ENCODE peak calls at places on chromosome 12, in five cellular contexts. A is mesothelial cell of epicardium, E is MCF 10A, Z is WTC11, S is astrocyte of the spinal cord. T is an unnamed sample.

GRCh38 chr12:13573698-13574321 is 377.3 kb downstream of the EMP1 start:
- DNase-seq in E (peak; percentile 85), Z (no peak), S (peak; percentile 9), A (no peak), T (no peak)

GRCh38 chr12:105982022-105982421 is 156.7 kb downstream of the NUAK1 start:
- DNase-seq in S (no peak), Z (no peak), E (no peak), A (no peak), T (no peak)

GRCh38 chr12:42669471-42669997 is 80.0 kb upstream of the PRICKLE1 start:
- DNase-seq in S (peak; percentile 22), Z (no peak), A (no peak), E (no peak), T (no peak)

GRCh38 chr12:132227782-132228417 is 83.6 kb downstream of the NOC4L start:
- DNase-seq in S (no peak), Z (no peak), E (no peak), A (no peak), T (no peak)

GRCh38 chr12:105384220-105384619 is 53.7 kb downstream of the C12orf75 start:
- DNase-seq in E (no peak), A (no peak), S (no peak), Z (no peak), T (no peak)

GRCh38 chr12:114664661-114665320 is 19.2 kb downstream of the TBX3 start:
- DNase-seq in S (no peak), E (no peak), A (no peak), Z (no peak), T (no peak)

GRCh38 chr12:109963743-109964429 is 32.3 kb downstream of the GIT2 start:
- DNase-seq in S (peak; percentile 48), A (no peak), Z (no peak), E (no peak), T (no peak)

GRCh38 chr12:66449531-66449930 is 147.2 kb downstream of the HELB start:
- DNase-seq in E (peak; percentile 30), S (no peak), Z (no peak), A (no peak), T (no peak)

GRCh38 chr12:30964896-30965612 is 38.5 kb downstream of the TSPAN11 start:
- DNase-seq in Z (no peak), E (no peak), S (no peak), A (no peak), T (no peak)

GRCh38 chr12:107200394-107200793 is 107.0 kb upstream of the CRY1 start:
- DNase-seq in E (peak; percentile 78), A (no peak), S (peak; percentile 58), Z (no peak), T (no peak)

GRCh38 chr12:52519826-52520662 is at the start of gene KRT5:
- DNase-seq in E (peak; percentile 97), S (no peak), A (no peak), Z (no peak), T (no peak)

GRCh38 chr12:4829161-4829792 is 80.4 kb upstream of the KCNA1 start:
- DNase-seq in S (no peak), Z (no peak), A (no peak), E (no peak), T (peak; percentile 80)

DNA sequence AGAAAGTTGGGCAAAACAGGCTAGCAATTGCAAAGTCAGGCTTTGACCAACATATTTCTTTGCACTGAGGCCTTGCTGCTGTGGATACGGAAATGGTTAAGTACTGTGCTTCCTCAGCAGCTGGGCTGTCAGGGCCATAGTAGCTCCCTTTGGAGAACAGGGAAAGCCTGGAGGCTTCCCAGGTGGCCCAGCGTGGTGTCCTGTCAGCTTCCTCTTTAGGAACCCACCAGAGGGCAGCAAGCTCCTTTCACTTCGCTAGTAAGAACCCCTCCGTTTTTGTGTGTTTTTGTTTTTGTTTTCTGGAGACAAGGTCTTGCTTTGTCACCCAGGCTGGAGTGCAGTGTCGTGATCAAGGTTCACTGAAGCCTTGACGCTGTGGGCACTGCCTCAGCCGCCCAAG is 1.7 kb upstream of the CFAP251 start:
- DNase-seq in A (no peak), E (no peak), Z (no peak), S (peak; percentile 51), T (no peak)
- TF ChIP-seq CTCF in A (no peak), E (no peak), Z (no peak), S (peak; percentile 53), T (peak; percentile 31)

DNA sequence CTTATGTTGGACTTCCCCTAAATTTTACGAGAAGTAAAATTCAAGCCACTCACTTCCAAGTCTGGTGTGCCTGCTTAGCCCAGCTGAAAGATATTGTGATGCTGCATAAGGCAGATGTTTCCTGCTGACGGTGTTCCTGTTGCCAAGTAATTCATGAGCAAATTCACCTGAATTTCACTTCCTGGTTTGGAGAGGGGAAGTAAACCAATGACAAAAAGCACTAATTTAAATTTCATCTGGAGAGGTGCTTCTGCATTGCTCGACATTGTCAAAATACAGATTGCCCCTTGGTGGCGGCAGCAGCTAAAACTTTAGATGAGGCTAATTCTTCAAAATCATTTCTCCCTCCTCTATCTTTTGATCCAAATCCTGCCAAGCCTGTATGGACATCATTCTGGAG is 281.1 kb downstream of the AACS start:
- DNase-seq in A (no peak), S (no peak), Z (no peak), E (no peak), T (no peak)
- TF ChIP-seq CTCF in A (no peak), S (no peak), Z (no peak), E (no peak), T (peak; percentile 49)

GRCh38 chr12:112296183-112296582 is 86.0 kb downstream of the HECTD4 start:
- DNase-seq in S (no peak), A (no peak), Z (no peak), E (no peak), T (no peak)

GRCh38 chr12:112299704-112300103 is 82.5 kb downstream of the HECTD4 start:
- DNase-seq in Z (no peak), S (no peak), A (no peak), E (no peak), T (no peak)

GRCh38 chr12:112297188-112297587 is 85.0 kb downstream of the HECTD4 start:
- DNase-seq in S (no peak), E (no peak), Z (no peak), A (no peak), T (no peak)

GRCh38 chr12:112294793-112295192 is 87.4 kb downstream of the HECTD4 start:
- DNase-seq in S (peak; percentile 15), Z (no peak), E (peak; percentile 13), A (no peak), T (no peak)
- TF ChIP-seq CTCF in S (peak; percentile 22), Z (no peak), E (no peak), A (no peak), T (no peak)

GRCh38 chr12:123358035-123358434 is 6.6 kb downstream of the SBNO1 start:
- DNase-seq in S (no peak), A (no peak), Z (no peak), E (no peak), T (no peak)
- TF ChIP-seq CTCF in S (no peak), A (no peak), Z (no peak), E (no peak), T (no peak)

GRCh38 chr12:119153477-119154434 is 25.0 kb upstream of the HSPB8 start:
- DNase-seq in S (peak; percentile 5), E (no peak), A (peak; percentile 91), Z (peak; percentile 99), T (no peak)

GRCh38 chr12:119158004-119158776 is 20.5 kb upstream of the HSPB8 start:
- DNase-seq in S (no peak), A (no peak), Z (no peak), E (no peak), T (no peak)

GRCh38 chr12:119157528-119157927 is 21.2 kb upstream of the HSPB8 start:
- DNase-seq in S (no peak), Z (no peak), E (no peak), A (no peak), T (no peak)

GRCh38 chr12:119154435-119154818 is 24.3 kb upstream of the HSPB8 start:
- DNase-seq in E (no peak), A (no peak), S (no peak), Z (peak; percentile 97), T (no peak)

DNA sequence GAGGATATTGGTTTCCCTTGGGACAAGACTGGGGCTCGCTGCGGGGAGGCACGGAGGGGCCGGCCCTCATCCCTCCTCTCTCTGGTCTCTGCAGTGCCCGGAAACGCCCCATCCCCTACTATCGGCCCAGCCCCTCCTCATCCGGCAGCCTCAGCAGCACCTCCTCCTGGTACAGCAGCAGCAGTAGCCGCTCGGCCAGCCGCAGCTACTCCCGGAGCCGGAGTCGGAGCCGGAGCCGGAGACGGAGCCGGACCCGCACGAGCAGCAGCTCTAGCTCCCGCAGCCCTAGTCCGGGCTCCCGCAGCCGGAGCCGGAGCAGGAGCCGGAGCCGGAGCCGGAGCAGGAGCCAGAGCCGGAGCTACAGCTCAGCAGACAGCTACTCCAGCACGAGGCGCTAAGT is 22.3 kb upstream of the HSPB8 start:
- DNase-seq in S (no peak), E (no peak), Z (peak; percentile 86), A (no peak), T (no peak)
- TF ChIP-seq CTCF in S (no peak), E (no peak), Z (peak; percentile 19), A (no peak), T (no peak)

DNA sequence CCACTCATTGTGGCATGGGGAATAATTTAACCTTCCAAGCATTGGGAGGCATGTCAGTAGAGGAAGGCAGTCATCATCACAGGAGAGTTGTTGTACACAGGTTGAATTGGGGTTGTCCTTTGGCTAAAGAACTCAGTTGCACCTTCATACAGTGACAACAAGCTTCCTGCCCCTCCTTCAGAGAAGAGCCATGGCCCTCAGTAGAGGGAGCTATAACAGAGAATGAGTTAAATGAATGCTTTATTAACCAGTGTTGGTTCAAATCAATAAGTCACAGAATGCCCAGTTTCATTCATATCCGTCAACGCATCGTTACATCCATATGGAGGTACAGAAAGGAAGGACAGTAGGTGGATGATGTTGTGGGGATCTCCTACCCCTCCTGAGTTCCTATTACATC is 4.8 kb downstream of the IFNG-AS1 start:
- DNase-seq in Z (no peak), A (no peak), E (no peak), S (no peak), T (no peak)
- TF ChIP-seq CTCF in Z (no peak), A (no peak), E (no peak), S (no peak), T (no peak)

GRCh38 chr12:23356440-23356839 is 593.0 kb downstream of the SOX5 start:
- DNase-seq in E (no peak), A (no peak), S (no peak), Z (no peak), T (no peak)

GRCh38 chr12:23359975-23360638 is 589.4 kb downstream of the SOX5 start:
- DNase-seq in S (no peak), Z (no peak), A (no peak), E (no peak), T (no peak)

GRCh38 chr12:23356927-23357708 is 592.4 kb downstream of the SOX5 start:
- DNase-seq in Z (no peak), E (no peak), S (no peak), A (no peak), T (no peak)

DNA sequence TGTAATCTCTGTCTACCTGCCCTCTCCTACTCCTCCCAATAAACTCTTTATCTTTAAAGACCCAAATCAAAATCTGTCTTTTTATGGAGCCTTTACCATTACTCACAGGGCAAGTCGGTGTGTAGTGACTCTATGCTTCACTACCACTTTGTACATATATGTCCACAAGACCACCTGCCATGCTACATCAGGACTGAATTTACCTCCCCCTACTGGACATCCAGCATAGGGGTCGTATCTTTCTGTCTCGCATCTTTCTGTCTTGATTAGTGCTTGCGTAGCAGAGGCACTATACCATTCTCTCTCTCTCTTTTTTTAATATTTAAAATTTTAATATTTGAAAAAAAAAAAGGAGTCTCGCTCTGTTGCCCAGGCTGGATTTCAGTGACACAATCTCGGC is 587.5 kb downstream of the SOX5 start:
- DNase-seq in S (no peak), Z (no peak), A (no peak), E (no peak), T (no peak)
- TF ChIP-seq CTCF in S (no peak), Z (peak; percentile 47), A (peak; percentile 22), E (no peak), T (no peak)